ENCODE peak calls at places on chromosomes 3 and 15, in nine cellular contexts. One of them, this sample, is unnamed.

GRCh38 chr15:90213123-90213817 is 12.1 kb downstream of the SEMA4B start:
- DNase-seq in tibial nerve: no peak
- DNase-seq in HAP-1: peak
- DNase-seq in SK-N-SH: no peak
- DNase-seq in HL-60: no peak
- DNase-seq in epithelial cell of esophagus: no peak
- DNase-seq in aorta: no peak
- DNase-seq in HFF-Myc: no peak
- DNase-seq in mesendoderm: peak
- DNase-seq in this sample: no peak

GRCh38 chr3:124230928-124231456 is 239.1 kb upstream of the ROPN1 start:
- DNase-seq in tibial nerve: no peak
- DNase-seq in HAP-1: no peak
- DNase-seq in SK-N-SH: no peak
- DNase-seq in HL-60: no peak
- DNase-seq in epithelial cell of esophagus: no peak
- DNase-seq in aorta: no peak
- DNase-seq in HFF-Myc: no peak
- DNase-seq in mesendoderm: peak
- DNase-seq in this sample: no peak

GRCh38 chr3:149815728-149816127 is 2.7 kb downstream of the RNF13 start:
- DNase-seq in tibial nerve: no peak
- DNase-seq in HAP-1: no peak
- DNase-seq in SK-N-SH: no peak
- DNase-seq in HL-60: no peak
- DNase-seq in epithelial cell of esophagus: no peak
- DNase-seq in aorta: no peak
- DNase-seq in HFF-Myc: no peak
- DNase-seq in mesendoderm: no peak
- DNase-seq in this sample: no peak

GRCh38 chr3:125062904-125063618 is 7.3 kb upstream of the HEG1 start:
- DNase-seq in tibial nerve: no peak
- DNase-seq in HAP-1: no peak
- DNase-seq in SK-N-SH: no peak
- DNase-seq in HL-60: no peak
- DNase-seq in epithelial cell of esophagus: peak
- DNase-seq in aorta: no peak
- DNase-seq in HFF-Myc: no peak
- DNase-seq in mesendoderm: peak
- DNase-seq in this sample: no peak

GRCh38 chr15:55389276-55389631 is 18.9 kb downstream of the CCPG1 start:
- DNase-seq in tibial nerve: no peak
- DNase-seq in HAP-1: no peak
- DNase-seq in SK-N-SH: no peak
- DNase-seq in HL-60: no peak
- DNase-seq in epithelial cell of esophagus: peak
- DNase-seq in aorta: no peak
- DNase-seq in HFF-Myc: no peak
- DNase-seq in mesendoderm: no peak
- DNase-seq in this sample: no peak

GRCh38 chr3:130626021-130626420 is 109.0 kb downstream of the COL6A6 start:
- DNase-seq in tibial nerve: no peak
- DNase-seq in HAP-1: no peak
- DNase-seq in SK-N-SH: no peak
- DNase-seq in HL-60: no peak
- DNase-seq in epithelial cell of esophagus: peak
- DNase-seq in aorta: no peak
- DNase-seq in HFF-Myc: no peak
- DNase-seq in mesendoderm: no peak
- DNase-seq in this sample: no peak

GRCh38 chr3:74445541-74445940 is 168.9 kb downstream of the CNTN3 start:
- DNase-seq in tibial nerve: no peak
- DNase-seq in HAP-1: no peak
- DNase-seq in SK-N-SH: no peak
- DNase-seq in HL-60: no peak
- DNase-seq in epithelial cell of esophagus: no peak
- DNase-seq in aorta: no peak
- DNase-seq in HFF-Myc: no peak
- DNase-seq in mesendoderm: no peak
- DNase-seq in this sample: no peak

GRCh38 chr15:56244237-56244810 is 645 bp upstream of the RFX7 start:
- DNase-seq in tibial nerve: peak
- DNase-seq in HAP-1: peak
- DNase-seq in SK-N-SH: peak
- DNase-seq in HL-60: no peak
- DNase-seq in epithelial cell of esophagus: peak
- DNase-seq in aorta: peak
- DNase-seq in HFF-Myc: peak
- DNase-seq in mesendoderm: peak
- DNase-seq in this sample: peak

GRCh38 chr15:84736375-84736774 is 12.0 kb upstream of the ZNF592 start:
- DNase-seq in tibial nerve: no peak
- DNase-seq in HAP-1: no peak
- DNase-seq in SK-N-SH: no peak
- DNase-seq in HL-60: no peak
- DNase-seq in epithelial cell of esophagus: no peak
- DNase-seq in aorta: no peak
- DNase-seq in HFF-Myc: no peak
- DNase-seq in mesendoderm: no peak
- DNase-seq in this sample: peak

GRCh38 chr15:91528811-91529210 is 324.7 kb upstream of the SLCO3A1 start:
- DNase-seq in tibial nerve: no peak
- DNase-seq in HAP-1: no peak
- DNase-seq in SK-N-SH: no peak
- DNase-seq in HL-60: no peak
- DNase-seq in epithelial cell of esophagus: no peak
- DNase-seq in aorta: no peak
- DNase-seq in HFF-Myc: no peak
- DNase-seq in mesendoderm: no peak
- DNase-seq in this sample: no peak

GRCh38 chr15:41104234-41104633 is 11.8 kb downstream of the INO80 start:
- DNase-seq in tibial nerve: no peak
- DNase-seq in HAP-1: no peak
- DNase-seq in SK-N-SH: no peak
- DNase-seq in HL-60: no peak
- DNase-seq in epithelial cell of esophagus: peak
- DNase-seq in aorta: no peak
- DNase-seq in HFF-Myc: no peak
- DNase-seq in mesendoderm: no peak
- DNase-seq in this sample: no peak

DNA sequence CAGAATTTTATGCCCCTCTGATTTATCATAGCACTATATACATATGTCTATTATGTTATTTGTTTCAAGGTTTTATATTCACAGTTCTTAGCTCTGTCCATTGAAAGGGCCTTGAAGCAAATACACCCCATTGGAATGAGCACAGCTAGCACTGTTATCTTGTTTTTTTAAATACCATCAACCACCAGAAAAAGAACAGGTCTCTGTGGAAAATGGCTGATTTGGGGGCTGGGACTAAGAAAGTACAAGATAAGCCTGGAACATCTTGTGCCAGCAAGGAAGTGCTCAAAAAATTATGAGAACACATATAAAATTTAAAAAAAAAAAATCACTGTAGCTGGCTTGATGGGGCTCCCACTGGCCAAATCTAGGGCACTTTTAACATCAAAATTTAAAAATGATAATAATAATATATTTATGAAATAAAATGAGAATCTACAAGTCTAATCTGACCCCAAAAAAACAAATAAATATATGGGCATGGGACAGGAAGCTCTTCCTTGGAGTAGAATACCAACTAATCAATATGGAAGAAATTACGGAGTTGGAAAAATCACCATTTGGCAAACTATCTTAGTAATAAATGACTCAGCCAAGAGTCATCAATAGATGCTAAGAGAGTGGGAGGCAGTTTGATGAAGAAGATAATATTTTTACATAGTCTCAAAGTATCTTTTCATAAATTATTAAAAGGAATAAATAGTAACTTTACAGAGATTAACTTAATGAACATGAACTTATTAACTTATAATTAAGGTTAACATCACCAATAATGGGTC is 20.5 kb downstream of the IFT80 start:
- DNase-seq in tibial nerve: no peak
- DNase-seq in HAP-1: no peak
- DNase-seq in SK-N-SH: no peak
- DNase-seq in HL-60: no peak
- DNase-seq in epithelial cell of esophagus: no peak
- DNase-seq in aorta: no peak
- DNase-seq in HFF-Myc: no peak
- DNase-seq in mesendoderm: no peak
- DNase-seq in this sample: no peak
- H3K4me3 ChIP-seq in tibial nerve: no peak
- H3K4me3 ChIP-seq in HAP-1: no peak
- H3K4me3 ChIP-seq in SK-N-SH: no peak
- H3K4me3 ChIP-seq in HL-60: no peak
- H3K4me3 ChIP-seq in epithelial cell of esophagus: no peak
- H3K4me3 ChIP-seq in aorta: no peak
- H3K4me3 ChIP-seq in HFF-Myc: no peak
- H3K4me3 ChIP-seq in mesendoderm: no peak
- H3K4me3 ChIP-seq in this sample: no peak

GRCh38 chr3:24520941-24521305 is 26.3 kb upstream of the THRB start:
- DNase-seq in tibial nerve: no peak
- DNase-seq in HAP-1: peak
- DNase-seq in SK-N-SH: no peak
- DNase-seq in HL-60: no peak
- DNase-seq in epithelial cell of esophagus: peak
- DNase-seq in aorta: no peak
- DNase-seq in HFF-Myc: no peak
- DNase-seq in mesendoderm: no peak
- DNase-seq in this sample: no peak
- H3K4me3 ChIP-seq in tibial nerve: peak
- H3K4me3 ChIP-seq in HAP-1: peak
- H3K4me3 ChIP-seq in SK-N-SH: peak
- H3K4me3 ChIP-seq in HL-60: no peak
- H3K4me3 ChIP-seq in epithelial cell of esophagus: peak
- H3K4me3 ChIP-seq in aorta: no peak
- H3K4me3 ChIP-seq in HFF-Myc: peak
- H3K4me3 ChIP-seq in mesendoderm: no peak
- H3K4me3 ChIP-seq in this sample: no peak

GRCh38 chr15:63196846-63197245 is 7.4 kb downstream of the RAB8B start:
- DNase-seq in tibial nerve: no peak
- DNase-seq in HAP-1: no peak
- DNase-seq in SK-N-SH: peak
- DNase-seq in HL-60: no peak
- DNase-seq in epithelial cell of esophagus: no peak
- DNase-seq in aorta: no peak
- DNase-seq in HFF-Myc: no peak
- DNase-seq in mesendoderm: no peak
- DNase-seq in this sample: no peak

GRCh38 chr15:63200464-63201242 is 11.2 kb downstream of the RAB8B start:
- DNase-seq in tibial nerve: no peak
- DNase-seq in HAP-1: no peak
- DNase-seq in SK-N-SH: no peak
- DNase-seq in HL-60: no peak
- DNase-seq in epithelial cell of esophagus: no peak
- DNase-seq in aorta: no peak
- DNase-seq in HFF-Myc: no peak
- DNase-seq in mesendoderm: no peak
- DNase-seq in this sample: no peak

GRCh38 chr15:63198752-63199250 is 9.4 kb downstream of the RAB8B start:
- DNase-seq in tibial nerve: no peak
- DNase-seq in HAP-1: no peak
- DNase-seq in SK-N-SH: no peak
- DNase-seq in HL-60: no peak
- DNase-seq in epithelial cell of esophagus: no peak
- DNase-seq in aorta: no peak
- DNase-seq in HFF-Myc: no peak
- DNase-seq in mesendoderm: no peak
- DNase-seq in this sample: no peak

GRCh38 chr15:63197626-63198025 is 8.2 kb downstream of the RAB8B start:
- DNase-seq in tibial nerve: no peak
- DNase-seq in HAP-1: no peak
- DNase-seq in SK-N-SH: no peak
- DNase-seq in HL-60: no peak
- DNase-seq in epithelial cell of esophagus: no peak
- DNase-seq in aorta: no peak
- DNase-seq in HFF-Myc: no peak
- DNase-seq in mesendoderm: no peak
- DNase-seq in this sample: no peak

DNA sequence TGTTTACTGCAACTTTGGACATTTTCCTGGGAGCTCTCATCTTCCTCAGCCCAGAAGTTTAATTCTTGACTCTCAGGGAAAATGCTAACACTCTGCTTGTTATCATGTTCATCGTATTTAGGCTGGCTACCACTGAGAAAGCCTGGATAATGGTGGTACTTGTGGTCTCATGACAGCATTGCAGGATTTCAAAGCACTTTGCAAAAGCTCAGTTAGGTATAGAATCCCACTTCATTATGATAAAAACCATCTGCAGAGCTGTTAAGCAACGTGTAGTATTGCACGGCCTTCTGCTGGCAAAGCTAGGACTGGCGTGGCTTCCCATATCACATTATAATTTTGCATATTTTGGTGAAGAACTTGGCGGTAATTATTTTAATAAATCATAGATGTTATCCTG is 8.9 kb downstream of the RAB8B start:
- DNase-seq in tibial nerve: no peak
- DNase-seq in HAP-1: no peak
- DNase-seq in SK-N-SH: no peak
- DNase-seq in HL-60: no peak
- DNase-seq in epithelial cell of esophagus: no peak
- DNase-seq in aorta: no peak
- DNase-seq in HFF-Myc: no peak
- DNase-seq in mesendoderm: peak
- DNase-seq in this sample: no peak
- H3K4me3 ChIP-seq in tibial nerve: no peak
- H3K4me3 ChIP-seq in HAP-1: no peak
- H3K4me3 ChIP-seq in SK-N-SH: no peak
- H3K4me3 ChIP-seq in HL-60: no peak
- H3K4me3 ChIP-seq in epithelial cell of esophagus: no peak
- H3K4me3 ChIP-seq in aorta: no peak
- H3K4me3 ChIP-seq in HFF-Myc: no peak
- H3K4me3 ChIP-seq in mesendoderm: no peak
- H3K4me3 ChIP-seq in this sample: no peak

GRCh38 chr3:44648564-44649229 is at the start of gene ZNF35:
- DNase-seq in tibial nerve: peak
- DNase-seq in HAP-1: no peak
- DNase-seq in SK-N-SH: peak
- DNase-seq in HL-60: peak
- DNase-seq in epithelial cell of esophagus: peak
- DNase-seq in aorta: peak
- DNase-seq in HFF-Myc: peak
- DNase-seq in mesendoderm: peak
- DNase-seq in this sample: peak

GRCh38 chr3:44649709-44650108 is 1.2 kb downstream of the ZNF35 start:
- DNase-seq in tibial nerve: no peak
- DNase-seq in HAP-1: no peak
- DNase-seq in SK-N-SH: no peak
- DNase-seq in HL-60: no peak
- DNase-seq in epithelial cell of esophagus: no peak
- DNase-seq in aorta: no peak
- DNase-seq in HFF-Myc: no peak
- DNase-seq in mesendoderm: no peak
- DNase-seq in this sample: no peak

GRCh38 chr3:44642337-44642736 is 6.2 kb upstream of the ZNF35 start:
- DNase-seq in tibial nerve: no peak
- DNase-seq in HAP-1: no peak
- DNase-seq in SK-N-SH: no peak
- DNase-seq in HL-60: no peak
- DNase-seq in epithelial cell of esophagus: no peak
- DNase-seq in aorta: no peak
- DNase-seq in HFF-Myc: no peak
- DNase-seq in mesendoderm: peak
- DNase-seq in this sample: no peak

GRCh38 chr3:44643024-44643423 is 5.5 kb upstream of the ZNF35 start:
- DNase-seq in tibial nerve: no peak
- DNase-seq in HAP-1: no peak
- DNase-seq in SK-N-SH: no peak
- DNase-seq in HL-60: no peak
- DNase-seq in epithelial cell of esophagus: no peak
- DNase-seq in aorta: no peak
- DNase-seq in HFF-Myc: no peak
- DNase-seq in mesendoderm: peak
- DNase-seq in this sample: no peak

GRCh38 chr3:44647771-44648170 is 761 bp upstream of the ZNF35 start:
- DNase-seq in tibial nerve: no peak
- DNase-seq in HAP-1: no peak
- DNase-seq in SK-N-SH: no peak
- DNase-seq in HL-60: no peak
- DNase-seq in epithelial cell of esophagus: no peak
- DNase-seq in aorta: no peak
- DNase-seq in HFF-Myc: no peak
- DNase-seq in mesendoderm: no peak
- DNase-seq in this sample: no peak
- H3K4me3 ChIP-seq in tibial nerve: no peak
- H3K4me3 ChIP-seq in HAP-1: no peak
- H3K4me3 ChIP-seq in SK-N-SH: peak
- H3K4me3 ChIP-seq in HL-60: no peak
- H3K4me3 ChIP-seq in epithelial cell of esophagus: no peak
- H3K4me3 ChIP-seq in aorta: no peak
- H3K4me3 ChIP-seq in HFF-Myc: no peak
- H3K4me3 ChIP-seq in mesendoderm: no peak
- H3K4me3 ChIP-seq in this sample: no peak